ENCODE peak calls at places on chromosomes 16 and 17, in nine cellular contexts. I is cardiac muscle cell; D is transverse colon; O is GM23338; B is K562; N is tibial nerve; F is left ventricle myocardium inferior; V is CD4-positive, alpha-beta memory T cell; P is SJCRH30. T is an unnamed sample. For H3K36me3, the result is how much of the 10 kb centered on the place peaks cover.

GRCh38 chr16:19438739-19439138 is 21.1 kb downstream of the TMC5 start:
- DNase-seq in F (no peak), N (no peak), P (no peak), D (no peak), B (no peak), V (no peak), O (no peak), I (no peak), T (no peak)

GRCh38 chr17:59329558-59330313 is 1.7 kb upstream of the YPEL2 start:
- DNase-seq in N (peak), P (peak), B (peak), V (peak), D (peak), O (peak), F (peak), I (peak), T (peak)

GRCh38 chr17:64580384-64581307 is 73.9 kb downstream of the CEP95 start:
- DNase-seq in D (no peak), P (no peak), O (no peak), I (no peak), N (no peak), F (no peak), V (no peak), B (no peak), T (no peak)

GRCh38 chr17:74960739-74961342 is 11.7 kb downstream of the HID1 start:
- DNase-seq in F (no peak), D (peak), I (peak), N (no peak), P (peak), O (peak), V (peak), B (peak), T (peak)

GRCh38 chr17:68197091-68197996 is 50.5 kb upstream of the AMZ2 start:
- DNase-seq in O (peak), D (peak), B (peak), N (no peak), I (no peak), V (no peak), P (peak), F (peak), T (no peak)

GRCh38 chr16:29994613-29995329 is 646 bp downstream of the HIRIP3 start:
- DNase-seq in O (no peak), N (peak), B (peak), I (no peak), F (no peak), V (no peak), D (peak), P (no peak), T (peak)

GRCh38 chr17:3710951-3711383 is 12.7 kb upstream of the HASPIN start:
- DNase-seq in V (peak), O (peak), B (no peak), P (no peak), I (no peak), N (no peak), F (no peak), D (peak), T (peak)

GRCh38 chr16:66490774-66491715 is 58.9 kb downstream of the TK2 start:
- DNase-seq in N (no peak), O (no peak), I (no peak), V (no peak), B (peak), D (no peak), F (no peak), P (no peak), T (no peak)

GRCh38 chr16:11698271-11698689 is 30.0 kb downstream of the SNN start:
- DNase-seq in B (no peak), P (no peak), V (no peak), N (no peak), I (no peak), O (no peak), D (no peak), F (no peak), T (no peak)

GRCh38 chr17:74020522-74020921 is 183.0 kb upstream of the RPL38 start:
- DNase-seq in F (no peak), I (no peak), D (no peak), N (no peak), P (no peak), O (no peak), V (no peak), B (no peak), T (no peak)

GRCh38 chr16:50473375-50473945 is 74.7 kb upstream of the NKD1 start:
- DNase-seq in B (peak), P (peak), I (no peak), V (no peak), F (no peak), D (no peak), N (no peak), O (no peak), T (no peak)

GRCh38 chr17:55265434-55266021 is 768 bp downstream of the HLF start:
- DNase-seq in V (peak), P (no peak), N (no peak), F (no peak), B (no peak), I (no peak), D (no peak), O (peak), T (no peak)

GRCh38 chr16:3027983-3028715 is 4.3 kb downstream of the THOC6 start:
- DNase-seq in P (peak), I (peak), B (peak), O (peak), D (peak), N (peak), V (peak), F (peak), T (peak)

GRCh38 chr16:11742041-11742535 is 569 bp downstream of the TXNDC11 start:
- DNase-seq in V (no peak), D (peak), I (no peak), N (peak), F (peak), O (no peak), P (peak), B (peak), T (peak)

GRCh38 chr17:35243459-35244204 is 760 bp downstream of the SLFN5 start:
- DNase-seq in O (peak), B (no peak), N (peak), V (peak), D (peak), P (peak), F (peak), I (peak), T (peak)

GRCh38 chr17:55601874-55602364 is 90.7 kb upstream of the SMIM36 start:
- DNase-seq in B (peak), F (no peak), N (no peak), I (peak), D (no peak), P (peak), O (peak), V (peak), T (no peak)

GRCh38 chr16:19138601-19139000 is 24.8 kb downstream of the ITPRIPL2 start:
- DNase-seq in B (no peak), O (peak), F (peak), D (peak), V (no peak), I (no peak), N (peak), P (peak), T (peak)

GRCh38 chr16:86917471-86918365 is 339.4 kb downstream of the FOXL1 start:
- DNase-seq in O (no peak), N (no peak), V (no peak), P (no peak), D (no peak), F (no peak), I (no peak), B (no peak), T (no peak)

GRCh38 chr16:80971814-80972213 is 34.9 kb downstream of the CMC2 start:
- DNase-seq in O (no peak), N (no peak), P (peak), F (no peak), B (peak), D (no peak), I (no peak), V (no peak), T (no peak)

GRCh38 chr16:82867425-82867824 is 240.7 kb downstream of the CDH13 start:
- DNase-seq in D (no peak), F (no peak), P (no peak), N (no peak), O (no peak), V (no peak), I (no peak), B (no peak), T (no peak)

GRCh38 chr16:30660424-30661251 is 2.4 kb downstream of the FBRS start:
- DNase-seq in F (no peak), P (no peak), I (no peak), V (peak), D (peak), O (no peak), N (no peak), B (no peak), T (no peak)

GRCh38 chr17:35312790-35313711 is 60.4 kb downstream of the SLFN11 start:
- DNase-seq in F (peak), N (peak), P (peak), I (peak), O (peak), B (peak), D (peak), V (peak), T (peak)

GRCh38 chr17:79955167-79955549 is 80.5 kb downstream of the TBC1D16 start:
- DNase-seq in V (no peak), D (no peak), P (no peak), O (no peak), B (no peak), N (no peak), I (no peak), F (peak), T (no peak)

GRCh38 chr16:57345021-57345420 is 13.6 kb upstream of the CCL22 start:
- DNase-seq in D (no peak), F (no peak), P (no peak), O (no peak), V (no peak), I (no peak), N (no peak), B (no peak), T (no peak)

GRCh38 chr16:3137267-3137666 is 2.4 kb downstream of the ZNF213 start:
- DNase-seq in I (no peak), V (no peak), O (no peak), P (no peak), B (no peak), F (no peak), D (no peak), N (no peak), T (no peak)

DNA sequence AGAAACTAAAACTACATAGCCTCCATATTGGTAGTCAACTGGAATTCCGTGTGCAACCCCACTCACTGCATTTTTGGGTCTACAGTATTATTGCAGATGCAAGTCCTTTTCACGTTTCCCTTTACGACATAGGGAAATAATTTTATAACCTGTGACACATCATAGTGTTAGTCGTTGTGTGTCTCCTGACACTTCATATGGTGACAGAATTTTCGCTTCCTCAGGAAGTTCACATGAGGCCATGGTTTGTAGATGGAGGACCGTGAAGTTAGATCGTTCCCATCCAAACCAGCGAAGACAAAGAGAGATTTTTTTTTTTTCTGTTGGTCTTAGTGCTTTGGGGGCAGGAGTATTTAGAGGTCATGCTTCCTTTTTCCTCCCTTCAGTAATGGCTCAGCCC is 15.7 kb upstream of the MRC2 start:
- DNase-seq in D (no peak), I (no peak), O (no peak), N (no peak), F (no peak), V (no peak), B (no peak), P (no peak), T (no peak)
- H3K36me3 ChIP-seq in D (under half), I (under half), O (under half), N (under half), F (half or more), V (under half), B (half or more), P (under half), T (half or more)

GRCh38 chr16:58862334-58863024 is 128.4 kb upstream of the GOT2 start:
- DNase-seq in O (peak), B (no peak), V (no peak), D (no peak), F (no peak), P (no peak), I (no peak), N (no peak), T (peak)
- H3K4me3 ChIP-seq in O (peak), B (no peak), V (no peak), D (no peak), F (no peak), P (no peak), I (no peak), N (no peak), T (no peak)

GRCh38 chr16:84986879-84987278 is 24.5 kb downstream of the ZDHHC7 start:
- DNase-seq in F (peak), P (no peak), N (no peak), I (no peak), O (no peak), V (no peak), D (no peak), B (no peak), T (no peak)

GRCh38 chr16:84986102-84986501 is 25.2 kb downstream of the ZDHHC7 start:
- DNase-seq in V (no peak), F (no peak), I (no peak), D (no peak), B (no peak), O (no peak), N (no peak), P (no peak), T (no peak)

GRCh38 chr16:84982434-84982833 is 28.9 kb downstream of the ZDHHC7 start:
- DNase-seq in D (peak), O (no peak), V (no peak), P (no peak), I (peak), F (no peak), N (no peak), B (peak), T (no peak)

GRCh38 chr16:84983308-84983707 is 28.0 kb downstream of the ZDHHC7 start:
- DNase-seq in N (no peak), B (no peak), O (no peak), P (no peak), F (no peak), I (no peak), D (no peak), V (no peak), T (no peak)

DNA sequence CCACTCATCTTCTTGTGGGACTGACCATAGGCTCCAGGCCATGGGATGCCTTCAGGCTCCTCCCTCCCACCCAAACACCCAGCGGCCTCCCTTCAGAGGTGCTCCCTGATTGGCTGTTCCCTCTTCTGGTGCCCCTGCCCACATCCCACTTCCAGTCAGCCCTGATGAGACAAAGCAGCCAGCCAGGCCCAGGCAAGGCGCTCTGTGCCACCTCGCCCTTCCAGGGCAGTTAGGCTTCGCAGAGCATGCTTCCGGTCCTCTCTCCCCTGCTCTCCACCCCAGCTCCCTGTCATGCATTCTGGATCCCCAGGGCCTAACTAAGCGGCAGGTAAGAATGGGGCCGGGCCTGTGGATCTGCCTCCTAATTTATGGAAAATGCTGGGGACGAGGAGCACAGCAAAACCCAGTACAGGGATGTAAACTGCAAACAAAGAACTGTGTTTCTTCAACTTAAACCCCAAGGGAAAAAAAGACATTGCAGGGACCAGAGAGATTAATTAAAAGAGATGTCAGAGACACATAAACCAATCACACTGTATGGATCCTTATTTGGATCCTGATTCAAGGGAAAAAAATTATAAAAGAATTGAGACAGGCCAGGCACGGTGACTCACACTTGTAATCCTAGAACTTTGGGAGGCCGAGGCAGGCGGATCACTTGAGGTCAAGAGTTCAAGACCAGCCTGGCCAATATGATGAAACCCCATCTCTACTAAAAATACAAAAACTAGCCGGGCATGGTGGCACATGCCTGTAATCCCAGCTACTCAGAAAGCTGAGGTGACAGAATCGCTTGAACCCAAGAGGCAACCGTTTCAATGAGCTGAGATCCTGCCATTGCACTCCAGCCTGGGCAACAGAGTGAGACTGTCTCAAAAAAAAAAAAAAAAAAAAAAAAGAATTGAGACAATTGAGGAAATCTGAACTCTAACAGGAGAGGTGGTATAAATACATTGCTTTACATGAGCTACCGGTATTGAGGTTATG is 26.0 kb downstream of the ZDHHC7 start:
- DNase-seq in V (no peak), O (no peak), I (no peak), P (no peak), F (no peak), B (no peak), D (no peak), N (no peak), T (peak)
- H3K36me3 ChIP-seq in V (half or more), O (under half), I (under half), P (under half), F (half or more), B (half or more), D (under half), N (under half), T (under half)

GRCh38 chr16:89949756-89950155 is 1.2 kb downstream of the DEF8 start:
- DNase-seq in P (no peak), V (no peak), B (no peak), F (no peak), I (no peak), O (no peak), D (no peak), N (no peak), T (no peak)
- H3K4me3 ChIP-seq in P (no peak), V (no peak), B (peak), F (peak), I (peak), O (peak), D (peak), N (no peak), T (peak)

DNA sequence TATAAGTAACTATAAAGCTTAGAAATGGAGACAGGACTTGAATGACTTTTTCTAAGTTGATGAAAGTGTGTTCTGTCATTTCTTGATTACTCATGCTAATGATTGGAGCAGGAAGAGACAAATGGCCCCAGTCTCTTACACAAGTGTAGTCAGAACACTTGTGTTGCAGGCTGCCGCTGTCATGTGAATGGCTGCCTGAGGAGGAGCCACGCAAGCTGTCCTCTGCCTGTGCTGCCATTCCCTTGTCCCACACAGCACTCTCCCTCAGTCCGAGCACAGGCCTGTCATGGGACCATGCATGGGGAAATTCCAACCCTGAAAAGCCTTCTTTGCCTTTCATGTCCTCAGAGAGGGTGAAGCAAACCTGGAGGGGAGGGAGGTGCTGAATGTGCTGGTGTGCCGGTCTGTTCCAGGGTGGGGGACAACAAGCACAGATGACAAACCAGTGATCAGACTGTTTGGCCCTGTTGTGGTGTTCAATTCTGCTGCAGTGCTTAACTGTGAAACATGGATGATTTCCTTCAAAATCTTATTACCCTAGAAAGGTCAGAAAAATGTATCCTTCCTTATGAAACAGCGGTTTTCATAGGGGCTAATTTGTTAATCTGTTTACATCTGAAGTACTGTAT is 109.4 kb downstream of the MRTFB start:
- DNase-seq in O (peak), D (no peak), V (no peak), P (no peak), F (no peak), N (no peak), I (peak), B (no peak), T (no peak)
- H3K36me3 ChIP-seq in O (under half), D (under half), V (under half), P (under half), F (under half), N (under half), I (under half), B (under half), T (under half)

DNA sequence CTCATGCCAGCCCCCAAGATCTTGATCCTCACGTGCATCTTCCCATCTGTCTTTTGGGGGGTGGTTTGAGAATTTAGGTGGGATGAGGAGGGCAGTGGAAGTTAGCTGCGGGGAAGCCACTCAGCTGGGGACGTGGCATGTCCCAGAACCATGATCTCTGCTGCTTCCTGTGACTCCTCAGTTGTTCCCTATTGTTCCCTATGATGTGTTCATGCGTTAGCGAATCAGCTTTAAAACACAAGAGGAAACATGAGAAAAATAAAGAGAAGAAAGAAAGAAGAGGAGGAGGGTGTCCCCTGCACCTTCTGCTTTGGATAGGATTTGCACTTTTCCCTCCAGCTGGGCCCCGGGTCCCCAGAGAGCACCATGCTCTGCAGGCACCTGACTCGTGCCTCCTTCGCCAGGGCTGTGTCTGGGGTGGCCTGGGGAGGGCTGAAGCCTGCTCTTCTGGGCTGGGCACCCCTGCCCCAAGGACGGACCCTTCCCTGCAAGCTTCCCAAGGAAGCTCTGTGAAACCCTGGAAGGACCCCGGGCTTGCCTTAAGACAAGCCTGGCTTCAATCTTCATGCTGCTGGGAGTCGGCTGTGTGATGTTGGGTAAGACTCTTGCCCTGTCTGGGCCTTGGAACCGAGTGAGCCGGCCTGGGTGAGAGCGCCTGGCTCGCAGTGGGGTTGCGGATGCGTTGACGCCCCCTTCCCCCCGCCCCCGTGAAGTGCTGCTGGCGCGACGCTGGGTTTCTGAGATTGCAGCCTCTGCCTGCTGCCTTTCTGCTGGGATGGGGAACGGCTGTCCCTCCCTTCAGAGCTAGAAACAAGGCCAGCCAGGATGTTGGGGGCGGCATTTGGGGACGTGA is 62.8 kb upstream of the CIBAR2 start:
- DNase-seq in V (no peak), O (no peak), P (no peak), D (no peak), F (no peak), I (no peak), B (no peak), N (no peak), T (no peak)
- H3K4me3 ChIP-seq in V (no peak), O (no peak), P (no peak), D (no peak), F (no peak), I (no peak), B (no peak), N (no peak), T (no peak)

GRCh38 chr17:77865716-77866115 is 92.8 kb upstream of the TNRC6C start:
- DNase-seq in N (no peak), D (no peak), I (no peak), F (no peak), B (no peak), V (no peak), P (no peak), O (no peak), T (no peak)
- H3K36me3 ChIP-seq in N (under half), D (under half), I (under half), F (under half), B (under half), V (under half), P (under half), O (under half), T (under half)

GRCh38 chr17:33750943-33751701 is 458.0 kb upstream of the ASIC2 start:
- DNase-seq in I (peak), B (peak), V (peak), O (peak), N (peak), F (peak), D (peak), P (peak), T (peak)
- H3K4me3 ChIP-seq in I (no peak), B (no peak), V (no peak), O (peak), N (no peak), F (peak), D (peak), P (no peak), T (peak)

T was measured in MG63.